ENCODE peak calls at places on chromosomes 13 and 19, in nine cellular contexts. E is mammary epithelial cell, R is colonic mucosa, M is esophagus muscularis mucosa, J is GM10248, O is HFF-Myc, A is dorsolateral prefrontal cortex, B is esophagus squamous epithelium, W is type B pancreatic cell. P is an unnamed sample.

GRCh38 chr13:51034906-51035305 is 76.2 kb downstream of the C13orf42 start:
- DNase-seq in B (no peak), J (no peak), W (no peak), O (no peak), E (no peak), M (peak), A (no peak), R (peak), P (no peak)

GRCh38 chr13:52832268-52832667 is 16.2 kb downstream of the PCDH8 start:
- DNase-seq in M (no peak), E (no peak), O (no peak), B (no peak), R (no peak), J (no peak), W (no peak), A (no peak), P (no peak)

GRCh38 chr13:33033361-33033812 is 17.2 kb downstream of the KL start:
- DNase-seq in B (no peak), J (peak), E (no peak), A (no peak), M (no peak), W (no peak), R (no peak), O (no peak), P (no peak)

GRCh38 chr13:65154661-65155447 is 2075.3 kb downstream of the PCDH9 start:
- DNase-seq in O (no peak), J (no peak), R (no peak), B (no peak), A (no peak), M (no peak), E (no peak), W (no peak), P (no peak)

GRCh38 chr19:34066007-34066656 is 106.2 kb upstream of the LSM14A start:
- DNase-seq in O (no peak), W (no peak), J (no peak), B (no peak), A (no peak), R (no peak), E (no peak), M (no peak), P (no peak)

GRCh38 chr19:54469496-54469934 is 3.6 kb downstream of the CDC42EP5 start:
- DNase-seq in E (no peak), O (no peak), A (no peak), J (no peak), R (peak), M (no peak), W (no peak), B (no peak), P (no peak)

GRCh38 chr13:39602614-39603366 is at the start of gene LHFPL6:
- DNase-seq in B (no peak), R (peak), O (peak), W (peak), E (peak), M (peak), A (peak), J (peak), P (peak)

GRCh38 chr13:24097064-24097463 is 63.5 kb upstream of the SPATA13 start:
- DNase-seq in E (no peak), O (no peak), A (no peak), W (no peak), M (no peak), R (no peak), J (no peak), B (no peak), P (peak)

GRCh38 chr13:72218966-72219365 is 352.0 kb upstream of the DACH1 start:
- DNase-seq in E (no peak), W (no peak), M (no peak), R (no peak), A (no peak), O (no peak), J (no peak), B (no peak), P (no peak)

GRCh38 chr13:109156181-109156935 is 526.9 kb downstream of the MYO16 start:
- DNase-seq in W (no peak), R (no peak), M (no peak), E (peak), A (no peak), J (no peak), O (peak), B (no peak), P (peak)

GRCh38 chr13:43905435-43906031 is 25.8 kb downstream of the LACC1 start:
- DNase-seq in O (peak), R (peak), E (peak), W (no peak), J (peak), A (no peak), B (no peak), M (no peak), P (no peak)

GRCh38 chr13:80989770-80990169 is 648.8 kb upstream of the SPRY2 start:
- DNase-seq in J (no peak), O (no peak), E (no peak), M (no peak), B (no peak), R (no peak), W (no peak), A (no peak), P (no peak)

GRCh38 chr19:8336665-8337064 is 6.4 kb downstream of the KANK3 start:
- DNase-seq in W (no peak), M (no peak), A (no peak), J (no peak), O (no peak), R (no peak), E (no peak), B (no peak), P (no peak)

GRCh38 chr13:59356607-59357006 is 807.1 kb downstream of the DIAPH3 start:
- DNase-seq in A (peak), W (no peak), E (no peak), B (no peak), M (no peak), J (no peak), O (peak), R (no peak), P (no peak)

GRCh38 chr13:51229731-51230130 is 7.5 kb downstream of the FAM124A start:
- DNase-seq in M (no peak), E (no peak), O (no peak), B (no peak), A (no peak), W (no peak), R (no peak), J (no peak), P (no peak)

GRCh38 chr19:51407631-51408131 is 9.8 kb downstream of the SIGLEC10 start:
- DNase-seq in M (no peak), O (no peak), R (no peak), J (peak), B (no peak), A (no peak), W (no peak), E (peak), P (no peak)

GRCh38 chr19:53333071-53333465 is 481 bp upstream of the ZNF845 start:
- DNase-seq in A (peak), J (no peak), M (peak), R (no peak), O (no peak), W (no peak), E (no peak), B (no peak), P (no peak)

GRCh38 chr19:1647664-1648155 is 4.7 kb downstream of the TCF3 start:
- DNase-seq in M (no peak), E (no peak), J (no peak), A (no peak), R (no peak), W (no peak), B (no peak), O (no peak), P (no peak)

GRCh38 chr19:1649706-1650626 is 2.4 kb downstream of the TCF3 start:
- DNase-seq in J (no peak), A (no peak), W (no peak), B (no peak), E (no peak), R (no peak), M (no peak), O (no peak), P (no peak)

GRCh38 chr19:1648156-1648925 is 4.1 kb downstream of the TCF3 start:
- DNase-seq in J (peak), E (no peak), A (no peak), O (no peak), M (no peak), B (no peak), W (no peak), R (no peak), P (no peak)

GRCh38 chr19:1650627-1651009 is 1.8 kb downstream of the TCF3 start:
- DNase-seq in E (no peak), A (no peak), W (no peak), B (no peak), R (no peak), M (no peak), J (no peak), O (no peak), P (no peak)

DNA sequence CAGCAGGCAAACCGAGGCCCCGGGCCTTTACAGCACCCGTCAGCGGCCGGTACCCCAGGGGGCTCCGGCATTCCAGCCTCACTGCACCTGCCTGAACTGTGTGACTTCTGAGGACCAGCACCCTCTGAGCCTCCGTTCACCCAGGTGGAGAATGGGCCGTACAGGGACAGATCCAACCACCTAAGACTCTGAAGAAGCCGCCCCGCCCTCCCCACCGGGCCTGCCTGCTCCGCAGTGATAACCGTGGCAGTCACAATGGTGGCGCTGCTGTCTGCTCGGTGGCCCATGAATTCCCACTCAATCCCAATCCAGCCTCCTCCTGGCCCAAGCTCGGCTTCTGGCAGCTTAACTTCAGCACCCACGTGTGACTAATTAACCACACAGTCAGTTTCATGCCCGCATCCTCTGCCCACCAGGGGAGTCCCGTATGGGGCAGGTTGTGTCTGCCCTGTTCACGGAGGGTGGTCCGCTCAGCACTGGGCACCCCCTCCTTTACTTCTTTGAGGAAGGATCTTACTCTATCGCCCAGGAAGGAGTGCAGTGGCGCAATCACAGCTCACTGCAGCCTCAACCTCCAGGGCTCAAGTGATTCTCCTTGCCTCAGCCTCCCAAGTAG is 3.4 kb downstream of the TCF3 start:
- DNase-seq in E (no peak), R (no peak), O (no peak), A (no peak), B (no peak), W (no peak), J (no peak), M (no peak), P (no peak)
- TF ChIP-seq CTCF in E (no peak), R (no peak), O (no peak), A (no peak), B (no peak), W (no peak), J (peak), M (no peak), P (no peak)

DNA sequence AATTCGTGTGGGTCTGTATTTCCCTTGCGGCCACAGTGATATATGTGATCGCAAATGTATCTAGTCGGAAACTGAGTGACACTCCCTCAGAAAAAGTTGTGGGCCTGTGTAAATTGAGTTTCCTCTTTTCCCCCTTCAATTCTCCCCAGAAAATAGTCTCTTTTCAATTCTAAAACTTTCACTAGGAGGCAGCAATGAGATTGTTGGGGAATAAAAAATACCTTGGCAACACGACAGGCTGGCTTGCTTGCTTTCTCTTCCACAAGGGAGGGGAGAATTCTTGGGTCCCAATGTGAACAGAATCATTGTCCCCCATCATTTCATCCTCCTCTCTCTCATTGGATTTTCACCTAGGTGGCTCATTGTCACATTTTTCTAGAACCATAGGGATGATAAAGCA is 3.7 kb upstream of the SOX21 start:
- DNase-seq in M (peak), A (no peak), O (no peak), E (no peak), B (no peak), W (no peak), R (no peak), J (no peak), P (no peak)
- TF ChIP-seq CTCF in M (no peak), A (peak), O (peak), E (peak), B (peak), W (peak), R (no peak), J (no peak), P (peak)

DNA sequence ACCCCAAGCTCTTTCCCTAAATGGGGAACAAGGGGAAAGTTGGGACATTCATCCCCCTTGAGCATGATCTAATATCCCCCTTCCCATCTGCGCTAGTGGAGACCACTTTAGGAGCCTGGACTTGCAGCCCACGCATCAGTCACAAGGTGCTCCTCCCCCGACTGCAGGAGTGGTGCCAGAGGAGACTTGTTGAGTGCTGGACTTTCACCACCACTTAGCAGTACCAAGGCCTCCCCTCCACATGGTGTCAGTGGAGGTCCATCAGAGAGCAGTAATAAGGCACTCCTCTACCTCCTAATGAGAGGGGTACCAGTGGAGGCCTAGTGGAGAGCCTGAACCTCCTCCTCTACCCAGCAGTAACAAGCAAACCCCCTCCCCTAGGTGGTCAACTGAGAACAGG is 22.5 kb downstream of the CAB39L start:
- DNase-seq in R (no peak), O (no peak), B (no peak), M (no peak), E (peak), J (peak), W (no peak), A (no peak), P (no peak)
- TF ChIP-seq CTCF in R (no peak), O (peak), B (no peak), M (no peak), E (no peak), J (peak), W (no peak), A (no peak), P (no peak)

DNA sequence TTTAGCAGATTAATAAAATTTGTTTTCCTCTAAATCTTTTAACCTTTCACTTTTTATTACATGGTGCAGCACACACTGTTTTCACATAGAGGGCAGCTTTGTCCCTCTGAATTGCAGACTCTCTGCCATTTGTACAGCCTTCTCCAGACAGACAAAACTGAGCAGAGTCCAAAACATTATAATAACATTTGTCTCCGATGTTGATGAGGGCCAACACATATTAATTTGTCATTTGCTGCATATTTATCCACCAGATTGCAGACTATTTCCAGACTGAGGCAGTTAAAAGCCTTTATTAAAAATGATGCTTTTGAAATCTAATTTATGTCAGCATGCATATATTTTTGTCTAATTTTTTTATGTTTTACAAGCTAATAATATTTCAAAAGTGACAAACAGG is 1251.9 kb upstream of the SLC10A2 start:
- DNase-seq in J (no peak), O (no peak), R (no peak), A (no peak), M (no peak), W (no peak), E (peak), B (no peak), P (no peak)
- TF ChIP-seq CTCF in J (no peak), O (no peak), R (no peak), A (peak), M (peak), W (peak), E (peak), B (no peak), P (no peak)

GRCh38 chr13:107883561-107884175 is 331.7 kb downstream of the LIG4 start:
- DNase-seq in E (peak), R (no peak), M (no peak), A (no peak), W (no peak), B (no peak), O (no peak), J (no peak), P (no peak)
- TF ChIP-seq CTCF in E (no peak), R (no peak), M (no peak), A (no peak), W (no peak), B (no peak), O (no peak), J (no peak), P (no peak)

DNA sequence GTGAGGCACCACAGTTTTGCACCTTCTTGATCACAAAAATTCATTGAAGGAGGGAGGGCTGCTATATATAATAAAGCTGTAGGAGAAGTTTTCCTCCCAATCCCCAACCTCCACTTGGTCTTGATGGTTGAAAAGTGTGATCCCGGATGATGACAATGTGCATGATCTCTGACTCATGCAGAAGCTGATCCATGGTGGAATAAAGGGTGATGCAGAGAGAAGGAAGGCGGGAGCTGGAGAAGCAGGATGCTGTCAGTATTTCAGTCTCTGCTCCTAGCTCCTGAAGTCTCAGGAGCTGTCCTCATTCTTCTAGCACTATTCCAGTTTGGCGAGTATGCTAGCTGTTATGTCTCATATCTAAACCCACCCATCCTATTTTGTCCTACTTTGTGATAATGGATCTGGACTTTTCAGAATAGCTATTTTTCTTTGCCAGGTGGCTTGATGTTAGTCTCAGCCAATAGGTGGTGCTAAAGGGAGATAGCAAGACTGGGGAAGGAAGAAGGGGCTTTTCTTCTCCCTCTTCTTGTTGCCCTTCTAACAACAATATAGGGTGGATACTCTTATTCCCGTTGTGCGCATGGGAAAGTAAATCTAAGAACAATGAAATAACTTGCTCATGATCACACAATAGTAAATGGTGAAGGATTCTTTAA is 65.6 kb upstream of the HTR2A start:
- DNase-seq in A (no peak), E (peak), R (no peak), W (no peak), J (peak), O (no peak), M (no peak), B (no peak), P (no peak)
- TF ChIP-seq CTCF in A (peak), E (peak), R (no peak), W (peak), J (peak), O (peak), M (peak), B (no peak), P (peak)

GRCh38 chr13:49792550-49793324 is at the start of gene KPNA3:
- DNase-seq in J (peak), W (peak), E (peak), A (peak), B (peak), R (peak), M (peak), O (peak), P (peak)
- TF ChIP-seq CTCF in J (peak), W (no peak), E (no peak), A (peak), B (peak), R (no peak), M (peak), O (no peak), P (no peak)

P was measured in AG09319.